ENCODE peak calls at places on chromosomes 13 and 19, in nine cellular contexts. T is fibroblast of lung, D is ovary, C is tibial nerve, G is K562, O is heart left ventricle, M is neural progenitor cell, J is BJ, Z is testis. X is an unnamed sample.

GRCh38 chr19:43589277-43589676 is 6.7 kb downstream of the IRGQ start:
- DNase-seq in T (no peak), D (no peak), C (no peak), G (no peak), O (no peak), M (no peak), J (no peak), Z (no peak), X (no peak)

GRCh38 chr19:35165200-35166058 is 10.9 kb downstream of the FXYD5 start:
- DNase-seq in T (no peak), D (no peak), C (no peak), G (no peak), O (no peak), M (no peak), J (no peak), Z (no peak), X (no peak)

GRCh38 chr19:51490676-51491075 is 10.9 kb downstream of the SIGLEC12 start:
- DNase-seq in T (no peak), D (no peak), C (no peak), G (peak; percentile 39), O (no peak), M (no peak), J (no peak), Z (peak; percentile 78), X (no peak)

GRCh38 chr19:30911491-30911890 is 437.7 kb downstream of the TSHZ3 start:
- DNase-seq in T (no peak), D (no peak), C (no peak), G (no peak), O (no peak), M (no peak), J (no peak), Z (no peak), X (no peak)

GRCh38 chr13:75219479-75220237 is 262.3 kb downstream of the TBC1D4 start:
- DNase-seq in T (peak; percentile 59), D (peak; percentile 87), C (peak; percentile 69), G (peak; percentile 72), O (peak; percentile 85), M (peak; percentile 86), J (no peak), Z (peak; percentile 92), X (peak; percentile 33)

GRCh38 chr13:97175041-97175440 is 47.1 kb upstream of the MBNL2 start:
- DNase-seq in T (no peak), D (no peak), C (no peak), G (no peak), O (no peak), M (no peak), J (no peak), Z (no peak), X (no peak)

GRCh38 chr13:109856350-109856749 is 70.0 kb upstream of the IRS2 start:
- DNase-seq in T (no peak), D (no peak), C (no peak), G (no peak), O (no peak), M (no peak), J (no peak), Z (no peak), X (no peak)

GRCh38 chr19:43331435-43332010 is 22.0 kb upstream of the CD177 start:
- DNase-seq in T (no peak), D (no peak), C (no peak), G (no peak), O (no peak), M (no peak), J (no peak), Z (no peak), X (no peak)

GRCh38 chr13:25927363-25927762 is 124.5 kb downstream of the SHISA2 start:
- DNase-seq in T (no peak), D (no peak), C (no peak), G (no peak), O (no peak), M (no peak), J (no peak), Z (no peak), X (peak; percentile 41)

GRCh38 chr13:113562866-113563265 is 21.7 kb upstream of the TFDP1 start:
- DNase-seq in T (no peak), D (no peak), C (no peak), G (peak; percentile 19), O (no peak), M (no peak), J (no peak), Z (no peak), X (no peak)

GRCh38 chr19:719636-720377 is 11.1 kb downstream of the PALM start:
- DNase-seq in T (no peak), D (peak; percentile 80), C (no peak), G (peak; percentile 81), O (no peak), M (no peak), J (no peak), Z (peak; percentile 60), X (no peak)

GRCh38 chr13:113170503-113170902 is 12.1 kb downstream of the PROZ start:
- DNase-seq in T (no peak), D (no peak), C (no peak), G (no peak), O (no peak), M (no peak), J (no peak), Z (no peak), X (no peak)

GRCh38 chr13:67134322-67135129 is 95.6 kb downstream of the PCDH9 start:
- DNase-seq in T (peak; percentile 18), D (no peak), C (no peak), G (no peak), O (no peak), M (no peak), J (no peak), Z (no peak), X (no peak)

GRCh38 chr13:110403721-110404120 is 96.6 kb downstream of the COL4A2 start:
- DNase-seq in T (peak; percentile 83), D (no peak), C (no peak), G (no peak), O (no peak), M (no peak), J (no peak), Z (no peak), X (no peak)

GRCh38 chr19:8335343-8336071 is 7.6 kb downstream of the KANK3 start:
- DNase-seq in T (no peak), D (no peak), C (no peak), G (no peak), O (no peak), M (no peak), J (no peak), Z (no peak), X (no peak)

GRCh38 chr13:108958013-108958376 is 328.6 kb downstream of the MYO16 start:
- DNase-seq in T (no peak), D (no peak), C (no peak), G (no peak), O (no peak), M (no peak), J (no peak), Z (no peak), X (no peak)

GRCh38 chr19:19745496-19746285 is 12.8 kb upstream of the ZNF14 start:
- DNase-seq in T (no peak), D (no peak), C (no peak), G (peak; percentile 11), O (no peak), M (no peak), J (no peak), Z (no peak), X (no peak)

GRCh38 chr19:30371960-30372824 is at the start of gene ZNF536:
- DNase-seq in T (no peak), D (no peak), C (no peak), G (no peak), O (no peak), M (peak; percentile 13), J (no peak), Z (no peak), X (no peak)

GRCh38 chr13:70568571-70568970 is 460.3 kb upstream of the KLHL1 start:
- DNase-seq in T (peak; percentile 16), D (no peak), C (no peak), G (peak; percentile 5), O (no peak), M (peak; percentile 53), J (peak; percentile 0), Z (no peak), X (peak; percentile 55)

GRCh38 chr13:40681341-40682051 is 15.1 kb upstream of the FOXO1 start:
- DNase-seq in T (peak; percentile 50), D (no peak), C (no peak), G (peak; percentile 29), O (no peak), M (no peak), J (no peak), Z (no peak), X (no peak)

GRCh38 chr19:5137571-5138124 is 168.7 kb downstream of the KDM4B start:
- DNase-seq in T (no peak), D (no peak), C (no peak), G (no peak), O (no peak), M (peak; percentile 70), J (no peak), Z (no peak), X (no peak)
- TF ChIP-seq CTCF in T (no peak), D (no peak), C (no peak), G (peak; percentile 43), O (no peak), M (peak; percentile 72), J (peak; percentile 17), Z (no peak), X (peak; percentile 11)

GRCh38 chr13:24679686-24680085 is 522 bp upstream of the ATP12A start:
- DNase-seq in T (no peak), D (no peak), C (no peak), G (no peak), O (no peak), M (peak; percentile 8), J (no peak), Z (no peak), X (no peak)
- H3K4me3 ChIP-seq in T (no peak overlapping the region), D (no peak overlapping the region), C (no peak overlapping the region), G (no peak overlapping the region), O (no peak overlapping the region), M (peak overlapping the region; percentile 60), J (no peak overlapping the region), Z (no peak overlapping the region), X (no peak overlapping the region)

DNA sequence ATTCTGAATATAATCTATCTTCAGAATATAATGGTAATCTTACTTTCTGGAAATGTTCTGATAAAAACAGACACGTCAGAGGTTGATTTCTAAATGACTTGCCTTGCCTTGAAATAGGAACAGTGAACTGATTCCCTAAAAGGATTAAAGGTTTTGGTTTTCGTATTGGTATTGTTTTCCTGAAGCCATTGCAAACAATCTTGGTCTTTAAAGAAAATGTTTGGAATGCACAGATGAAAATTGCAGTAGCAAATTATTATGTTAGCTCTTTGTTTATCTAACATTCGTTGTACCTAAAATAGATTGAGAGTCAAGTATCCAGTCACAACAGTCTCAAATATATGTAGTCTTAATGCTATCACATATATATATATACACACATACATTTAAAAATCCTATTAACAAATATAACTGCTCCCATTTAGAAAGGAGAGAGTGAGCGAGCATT is 1.7 kb downstream of the ITM2B start:
- DNase-seq in T (no peak), D (no peak), C (no peak), G (no peak), O (no peak), M (no peak), J (no peak), Z (no peak), X (peak; percentile 40)
- H3K27me3 ChIP-seq in T (no peaks in the 10 kb centered on the region), D (no peaks in the 10 kb centered on the region), C (no peaks in the 10 kb centered on the region), G (no peaks in the 10 kb centered on the region), O (no peaks in the 10 kb centered on the region), M (peaks cover 14% of the 10 kb centered on the region), J (no peaks in the 10 kb centered on the region), Z (no peaks in the 10 kb centered on the region), X (no peaks in the 10 kb centered on the region)

DNA sequence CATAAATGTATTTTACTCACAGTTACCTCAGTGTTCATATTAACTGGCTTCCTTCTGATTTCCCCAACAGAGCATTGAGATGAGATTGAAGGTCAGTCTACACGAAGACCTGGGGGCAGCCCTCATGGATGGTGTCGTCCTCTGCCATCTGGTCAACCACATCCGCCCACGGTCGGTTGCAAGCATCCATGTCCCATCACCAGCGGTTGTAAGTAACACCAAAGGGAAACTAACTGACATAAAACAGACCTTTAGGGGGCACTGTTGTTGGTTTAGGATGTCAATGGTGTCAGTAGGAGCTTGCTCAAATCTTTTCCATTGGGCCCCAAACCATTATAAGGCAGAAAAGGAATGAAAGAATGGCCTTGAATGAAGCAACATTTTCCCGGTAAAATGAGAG is 68.2 kb downstream of the ESD start:
- DNase-seq in T (no peak), D (no peak), C (no peak), G (peak; percentile 17), O (no peak), M (peak; percentile 29), J (no peak), Z (no peak), X (peak; percentile 14)
- TF ChIP-seq CTCF in T (no peak), D (no peak), C (no peak), G (no peak), O (no peak), M (peak; percentile 36), J (no peak), Z (peak; percentile 11), X (peak; percentile 21)